ENCODE peak calls at places on chromosome 22, in five cellular contexts. One of them, this sample, is unnamed.

GRCh38 chr22:25420925-25421904 is 143.3 kb upstream of the GRK3 start:
- DNase-seq in head of caudate nucleus: no peak
- DNase-seq in body of pancreas: no peak
- DNase-seq in stimulated activated CD8-positive, alpha-beta memory T cell treated with anti-CD3 and anti-CD28 coated beads, Interleukin-15, amount 100 ng/mL, for 1 hour: no peak
- DNase-seq in endodermal cell: peak
- DNase-seq in this sample: no peak

GRCh38 chr22:36077261-36077660 is 48.6 kb upstream of the RBFOX2 start:
- DNase-seq in head of caudate nucleus: no peak
- DNase-seq in body of pancreas: no peak
- DNase-seq in stimulated activated CD8-positive, alpha-beta memory T cell treated with anti-CD3 and anti-CD28 coated beads, Interleukin-15, amount 100 ng/mL, for 1 hour: no peak
- DNase-seq in endodermal cell: no peak
- DNase-seq in this sample: no peak

GRCh38 chr22:19824197-19825015 is 30.3 kb downstream of the GNB1L start:
- DNase-seq in head of caudate nucleus: peak
- DNase-seq in body of pancreas: no peak
- DNase-seq in stimulated activated CD8-positive, alpha-beta memory T cell treated with anti-CD3 and anti-CD28 coated beads, Interleukin-15, amount 100 ng/mL, for 1 hour: no peak
- DNase-seq in endodermal cell: peak
- DNase-seq in this sample: no peak

GRCh38 chr22:38755155-38755910 is 465 bp downstream of the SUN2 start:
- DNase-seq in head of caudate nucleus: peak
- DNase-seq in body of pancreas: peak
- DNase-seq in stimulated activated CD8-positive, alpha-beta memory T cell treated with anti-CD3 and anti-CD28 coated beads, Interleukin-15, amount 100 ng/mL, for 1 hour: no peak
- DNase-seq in endodermal cell: peak
- DNase-seq in this sample: peak

GRCh38 chr22:19759459-19759993 is 1.1 kb upstream of the TBX1 start:
- DNase-seq in head of caudate nucleus: no peak
- DNase-seq in body of pancreas: no peak
- DNase-seq in stimulated activated CD8-positive, alpha-beta memory T cell treated with anti-CD3 and anti-CD28 coated beads, Interleukin-15, amount 100 ng/mL, for 1 hour: no peak
- DNase-seq in endodermal cell: peak
- DNase-seq in this sample: no peak

GRCh38 chr22:23060612-23061400 is 9.5 kb upstream of the GNAZ start:
- DNase-seq in head of caudate nucleus: peak
- DNase-seq in body of pancreas: no peak
- DNase-seq in stimulated activated CD8-positive, alpha-beta memory T cell treated with anti-CD3 and anti-CD28 coated beads, Interleukin-15, amount 100 ng/mL, for 1 hour: no peak
- DNase-seq in endodermal cell: peak
- DNase-seq in this sample: no peak

GRCh38 chr22:47810505-47811500 is 1048.4 kb downstream of the TBC1D22A start:
- DNase-seq in head of caudate nucleus: no peak
- DNase-seq in body of pancreas: no peak
- DNase-seq in stimulated activated CD8-positive, alpha-beta memory T cell treated with anti-CD3 and anti-CD28 coated beads, Interleukin-15, amount 100 ng/mL, for 1 hour: no peak
- DNase-seq in endodermal cell: peak
- DNase-seq in this sample: no peak

GRCh38 chr22:50706481-50707125 is 31.4 kb upstream of the ACR start:
- DNase-seq in head of caudate nucleus: no peak
- DNase-seq in body of pancreas: no peak
- DNase-seq in stimulated activated CD8-positive, alpha-beta memory T cell treated with anti-CD3 and anti-CD28 coated beads, Interleukin-15, amount 100 ng/mL, for 1 hour: no peak
- DNase-seq in endodermal cell: peak
- DNase-seq in this sample: no peak

GRCh38 chr22:29693671-29694070 is 26.1 kb upstream of the CABP7 start:
- DNase-seq in head of caudate nucleus: peak
- DNase-seq in body of pancreas: no peak
- DNase-seq in stimulated activated CD8-positive, alpha-beta memory T cell treated with anti-CD3 and anti-CD28 coated beads, Interleukin-15, amount 100 ng/mL, for 1 hour: no peak
- DNase-seq in endodermal cell: no peak
- DNase-seq in this sample: no peak

GRCh38 chr22:33083212-33083611 is 25.0 kb upstream of the SYN3 start:
- DNase-seq in head of caudate nucleus: no peak
- DNase-seq in body of pancreas: no peak
- DNase-seq in stimulated activated CD8-positive, alpha-beta memory T cell treated with anti-CD3 and anti-CD28 coated beads, Interleukin-15, amount 100 ng/mL, for 1 hour: no peak
- DNase-seq in endodermal cell: no peak
- DNase-seq in this sample: no peak

GRCh38 chr22:22703715-22704114 is 59.3 kb downstream of the GGTLC2 start:
- DNase-seq in head of caudate nucleus: no peak
- DNase-seq in body of pancreas: no peak
- DNase-seq in stimulated activated CD8-positive, alpha-beta memory T cell treated with anti-CD3 and anti-CD28 coated beads, Interleukin-15, amount 100 ng/mL, for 1 hour: no peak
- DNase-seq in endodermal cell: no peak
- DNase-seq in this sample: no peak

GRCh38 chr22:29704528-29705285 is 15.1 kb upstream of the CABP7 start:
- DNase-seq in head of caudate nucleus: peak
- DNase-seq in body of pancreas: peak
- DNase-seq in stimulated activated CD8-positive, alpha-beta memory T cell treated with anti-CD3 and anti-CD28 coated beads, Interleukin-15, amount 100 ng/mL, for 1 hour: no peak
- DNase-seq in endodermal cell: no peak
- DNase-seq in this sample: peak

GRCh38 chr22:19992481-19992911 is 24.1 kb downstream of the ARVCF start:
- DNase-seq in head of caudate nucleus: no peak
- DNase-seq in body of pancreas: no peak
- DNase-seq in stimulated activated CD8-positive, alpha-beta memory T cell treated with anti-CD3 and anti-CD28 coated beads, Interleukin-15, amount 100 ng/mL, for 1 hour: no peak
- DNase-seq in endodermal cell: no peak
- DNase-seq in this sample: no peak

GRCh38 chr22:36192601-36193000 is 9.0 kb downstream of the APOL4 start:
- DNase-seq in head of caudate nucleus: no peak
- DNase-seq in body of pancreas: no peak
- DNase-seq in stimulated activated CD8-positive, alpha-beta memory T cell treated with anti-CD3 and anti-CD28 coated beads, Interleukin-15, amount 100 ng/mL, for 1 hour: no peak
- DNase-seq in endodermal cell: no peak
- DNase-seq in this sample: no peak